ENCODE peak calls at places on chromosomes 13 and 19, in nine cellular contexts. T, S, D, W, V, H, J, M and F are unnamed samples.

GRCh38 chr13:52833261-52833660 is 15.2 kb downstream of the PCDH8 start:
- DNase-seq in T (no peak), S (no peak), D (no peak), W (no peak), V (no peak), H (no peak), J (no peak), M (no peak), F (no peak)

GRCh38 chr13:25352230-25352629 is 19.5 kb upstream of the ATP8A2 start:
- DNase-seq in T (no peak), S (no peak), D (no peak), W (no peak), V (no peak), H (no peak), J (no peak), M (no peak), F (no peak)

GRCh38 chr19:51338563-51339312 is 3.2 kb downstream of the VSIG10L start:
- DNase-seq in T (peak), S (peak), D (peak), W (peak), V (peak), H (peak), J (peak), M (no peak), F (peak)

GRCh38 chr13:98794498-98794897 is 42.0 kb upstream of the SLC15A1 start:
- DNase-seq in T (peak), S (no peak), D (no peak), W (no peak), V (no peak), H (no peak), J (no peak), M (no peak), F (no peak)

GRCh38 chr13:33931397-33931987 is 113.5 kb downstream of the RFC3 start:
- DNase-seq in T (no peak), S (no peak), D (no peak), W (no peak), V (peak), H (peak), J (no peak), M (no peak), F (peak)

GRCh38 chr19:4556574-4557185 is 2.8 kb downstream of the SEMA6B start:
- DNase-seq in T (no peak), S (no peak), D (peak), W (no peak), V (no peak), H (peak), J (peak), M (no peak), F (peak)

GRCh38 chr13:37701972-37702371 is 103.4 kb upstream of the POSTN start:
- DNase-seq in T (no peak), S (no peak), D (no peak), W (no peak), V (no peak), H (no peak), J (no peak), M (peak), F (peak)

GRCh38 chr19:16516923-16517610 is 20.9 kb downstream of the C19orf44 start:
- DNase-seq in T (no peak), S (no peak), D (no peak), W (no peak), V (no peak), H (no peak), J (no peak), M (no peak), F (no peak)

GRCh38 chr19:10290876-10291553 is 1.3 kb downstream of the ICAM5 start:
- DNase-seq in T (peak), S (no peak), D (peak), W (peak), V (no peak), H (peak), J (peak), M (no peak), F (peak)

GRCh38 chr19:3696660-3696995 is 3.6 kb downstream of the PIP5K1C start:
- DNase-seq in T (no peak), S (no peak), D (no peak), W (no peak), V (no peak), H (no peak), J (no peak), M (no peak), F (no peak)

GRCh38 chr19:31144471-31144870 is 204.8 kb downstream of the TSHZ3 start:
- DNase-seq in T (no peak), S (no peak), D (no peak), W (no peak), V (no peak), H (no peak), J (no peak), M (no peak), F (no peak)

GRCh38 chr19:18453269-18454024 is 15.5 kb upstream of the ISYNA1 start:
- DNase-seq in T (no peak), S (no peak), D (no peak), W (no peak), V (no peak), H (no peak), J (no peak), M (no peak), F (peak)

GRCh38 chr13:73981595-73981994 is 152.6 kb downstream of the KLF12 start:
- DNase-seq in T (no peak), S (no peak), D (no peak), W (no peak), V (no peak), H (no peak), J (no peak), M (no peak), F (peak)

GRCh38 chr19:16244091-16244490 is 46.4 kb downstream of the AP1M1 start:
- DNase-seq in T (no peak), S (no peak), D (no peak), W (no peak), V (no peak), H (no peak), J (no peak), M (peak), F (peak)

GRCh38 chr19:29843180-29844051 is 31.6 kb downstream of the CCNE1 start:
- DNase-seq in T (no peak), S (peak), D (peak), W (peak), V (peak), H (peak), J (peak), M (no peak), F (peak)

GRCh38 chr19:47331490-47331889 is 485 bp upstream of the C5AR2 start:
- DNase-seq in T (no peak), S (no peak), D (no peak), W (no peak), V (no peak), H (no peak), J (no peak), M (no peak), F (no peak)

GRCh38 chr19:15563325-15563794 is 51.7 kb upstream of the CYP4F8 start:
- DNase-seq in T (no peak), S (no peak), D (no peak), W (peak), V (no peak), H (peak), J (peak), M (no peak), F (no peak)

GRCh38 chr13:49052801-49053200 is 77.1 kb downstream of the FNDC3A start:
- DNase-seq in T (no peak), S (no peak), D (no peak), W (no peak), V (no peak), H (no peak), J (no peak), M (no peak), F (peak)

GRCh38 chr19:51089786-51090185 is 7.1 kb upstream of the KLK14 start:
- DNase-seq in T (no peak), S (no peak), D (no peak), W (no peak), V (no peak), H (no peak), J (no peak), M (no peak), F (no peak)

GRCh38 chr19:42498387-42498786 is 29.9 kb downstream of the CEACAM1 start:
- DNase-seq in T (no peak), S (no peak), D (no peak), W (no peak), V (no peak), H (no peak), J (no peak), M (no peak), F (no peak)

GRCh38 chr19:38683393-38684077 is 36.1 kb downstream of the ACTN4 start:
- DNase-seq in T (peak), S (peak), D (peak), W (peak), V (peak), H (peak), J (peak), M (no peak), F (peak)

GRCh38 chr19:48999481-49000325 is 6.0 kb downstream of the RUVBL2 start:
- DNase-seq in T (no peak), S (peak), D (peak), W (peak), V (no peak), H (peak), J (peak), M (no peak), F (peak)

GRCh38 chr13:90105276-90105675 is 1242.2 kb upstream of the MIR17HG start:
- DNase-seq in T (no peak), S (no peak), D (no peak), W (no peak), V (no peak), H (no peak), J (no peak), M (no peak), F (peak)

GRCh38 chr19:8986296-8986695 is 23.9 kb downstream of the MUC16 start:
- DNase-seq in T (no peak), S (no peak), D (no peak), W (no peak), V (no peak), H (no peak), J (no peak), M (no peak), F (no peak)

GRCh38 chr13:77544365-77544764 is 8.9 kb downstream of the SCEL start:
- DNase-seq in T (no peak), S (peak), D (no peak), W (peak), V (peak), H (no peak), J (peak), M (no peak), F (no peak)

GRCh38 chr13:101325423-101325822 is 90.9 kb downstream of the NALCN start:
- DNase-seq in T (no peak), S (no peak), D (no peak), W (no peak), V (no peak), H (no peak), J (no peak), M (no peak), F (no peak)

GRCh38 chr19:588093-588742 is 1.5 kb upstream of the HCN2 start:
- DNase-seq in T (peak), S (peak), D (peak), W (peak), V (peak), H (peak), J (peak), M (no peak), F (peak)

GRCh38 chr19:3006075-3006767 is 22.9 kb downstream of the TLE2 start:
- DNase-seq in T (no peak), S (no peak), D (peak), W (no peak), V (no peak), H (no peak), J (peak), M (no peak), F (no peak)

GRCh38 chr13:32448224-32448623 is 20.3 kb upstream of the N4BP2L1 start:
- DNase-seq in T (no peak), S (no peak), D (no peak), W (no peak), V (no peak), H (no peak), J (no peak), M (no peak), F (no peak)

GRCh38 chr13:32446220-32446619 is 18.3 kb upstream of the N4BP2L1 start:
- DNase-seq in T (no peak), S (no peak), D (no peak), W (no peak), V (no peak), H (no peak), J (no peak), M (no peak), F (no peak)

GRCh38 chr13:32446778-32447465 is 19.0 kb upstream of the N4BP2L1 start:
- DNase-seq in T (no peak), S (no peak), D (no peak), W (no peak), V (no peak), H (peak), J (no peak), M (no peak), F (no peak)

GRCh38 chr13:32445461-32445860 is 17.5 kb upstream of the N4BP2L1 start:
- DNase-seq in T (no peak), S (no peak), D (no peak), W (no peak), V (no peak), H (no peak), J (no peak), M (no peak), F (no peak)

DNA sequence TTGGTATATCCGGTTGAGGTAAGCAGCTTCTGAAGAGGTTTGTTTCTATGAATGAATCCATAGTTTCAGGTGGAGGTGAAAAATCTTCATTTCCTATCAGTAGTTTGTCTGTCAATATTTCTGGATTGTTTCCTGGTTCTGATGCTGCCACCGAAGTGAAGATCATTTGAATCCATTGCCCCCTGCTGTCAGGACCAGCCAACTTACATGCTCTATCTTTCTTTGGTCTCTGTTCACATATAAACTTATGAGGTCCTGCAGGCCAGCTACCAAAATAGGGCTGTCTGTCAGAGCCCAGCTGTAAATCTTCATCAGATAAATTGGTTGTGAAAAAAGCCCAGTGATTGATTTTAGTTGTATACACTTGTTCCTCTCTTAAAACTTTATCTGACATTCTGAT is 15.2 kb upstream of the N4BP2L1 start:
- DNase-seq in T (no peak), S (no peak), D (peak), W (no peak), V (no peak), H (peak), J (peak), M (no peak), F (peak)
- TF ChIP-seq CTCF in T (no peak), S (peak), D (peak), W (no peak), V (peak), H (peak), J (peak), M (peak), F (peak)

GRCh38 chr19:7861619-7862412 is 12.4 kb downstream of the PRR36 start:
- DNase-seq in T (no peak), S (no peak), D (no peak), W (peak), V (no peak), H (no peak), J (no peak), M (no peak), F (no peak)
- H3K4me3 ChIP-seq in T (no peak), S (peak), D (peak), W (peak), V (peak), H (peak), J (no peak), M (no peak), F (no peak)

GRCh38 chr19:13619203-13619632 is 112.9 kb upstream of the CACNA1A start:
- DNase-seq in T (no peak), S (no peak), D (no peak), W (no peak), V (no peak), H (no peak), J (no peak), M (peak), F (peak)

GRCh38 chr19:13622727-13623126 is 116.4 kb upstream of the CACNA1A start:
- DNase-seq in T (no peak), S (no peak), D (no peak), W (no peak), V (no peak), H (no peak), J (no peak), M (no peak), F (peak)

GRCh38 chr19:13615890-13616289 is 109.6 kb upstream of the CACNA1A start:
- DNase-seq in T (no peak), S (no peak), D (no peak), W (no peak), V (no peak), H (no peak), J (no peak), M (no peak), F (no peak)

GRCh38 chr19:13623686-13624405 is 117.6 kb upstream of the CACNA1A start:
- DNase-seq in T (no peak), S (no peak), D (no peak), W (no peak), V (no peak), H (no peak), J (no peak), M (no peak), F (no peak)

GRCh38 chr19:13621413-13621812 is 115.1 kb upstream of the CACNA1A start:
- DNase-seq in T (no peak), S (peak), D (no peak), W (no peak), V (no peak), H (no peak), J (no peak), M (peak), F (peak)
- TF ChIP-seq CTCF in T (no peak), S (no peak), D (no peak), W (no peak), V (no peak), H (no peak), J (no peak), M (peak), F (peak)

DNA sequence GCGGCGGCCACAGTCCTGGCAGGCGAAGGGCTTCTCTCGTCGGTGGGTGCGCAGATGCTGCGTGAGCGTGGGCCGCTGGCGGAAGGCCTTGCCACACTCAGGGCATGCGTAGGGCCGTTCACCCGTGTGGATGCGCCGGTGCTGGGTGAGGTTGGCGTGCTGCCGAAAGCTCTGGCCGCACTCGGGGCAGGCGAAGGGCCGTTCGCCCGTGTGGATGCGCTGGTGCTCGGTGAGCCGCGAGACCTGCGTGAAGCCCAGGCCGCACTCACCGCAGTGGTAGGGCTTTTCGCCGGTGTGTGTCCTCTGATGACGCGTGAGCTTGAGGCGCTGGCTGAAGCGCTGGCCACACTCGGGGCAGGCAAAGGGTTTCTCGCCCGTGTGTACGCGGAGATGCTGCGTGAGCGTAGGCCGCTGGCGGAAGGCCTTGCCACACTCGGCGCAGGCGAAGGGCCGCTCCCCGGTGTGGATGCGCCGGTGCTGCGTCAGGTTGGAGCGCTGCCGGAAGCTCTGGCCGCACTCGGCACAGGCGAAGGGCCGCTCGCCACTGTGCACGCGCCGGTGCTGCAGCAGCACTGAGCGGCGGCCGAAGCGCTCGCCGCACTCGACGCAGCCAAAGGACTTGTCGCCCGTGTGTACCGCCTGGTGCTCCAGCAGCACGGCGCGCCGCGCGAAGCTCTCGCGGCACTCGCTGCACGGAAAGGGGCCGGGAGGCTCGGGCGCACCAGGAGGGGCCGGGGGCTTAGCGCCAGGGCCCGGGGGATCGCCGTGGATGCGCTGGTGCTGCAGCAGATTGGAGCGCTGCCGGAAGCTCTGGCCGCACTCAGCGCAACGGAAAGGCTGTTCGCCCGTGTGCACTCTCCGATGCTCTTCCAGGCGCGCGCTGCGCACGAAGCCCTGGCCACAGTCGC is 4.0 kb upstream of the UBE2M start:
- DNase-seq in T (peak), S (peak), D (peak), W (peak), V (no peak), H (no peak), J (no peak), M (no peak), F (peak)
- H3K4me3 ChIP-seq in T (peak), S (peak), D (peak), W (peak), V (peak), H (peak), J (peak), M (peak), F (peak)

GRCh38 chr13:112711528-112712265 is 21.9 kb downstream of the ATP11A start:
- DNase-seq in T (peak), S (peak), D (no peak), W (peak), V (peak), H (no peak), J (peak), M (peak), F (peak)
- TF ChIP-seq CTCF in T (no peak), S (peak), D (no peak), W (no peak), V (peak), H (no peak), J (no peak), M (peak), F (peak)

GRCh38 chr13:110109140-110109783 is 197.7 kb downstream of the COL4A1 start:
- DNase-seq in T (no peak), S (no peak), D (no peak), W (no peak), V (no peak), H (no peak), J (no peak), M (no peak), F (no peak)
- H3K4me3 ChIP-seq in T (no peak), S (no peak), D (no peak), W (no peak), V (no peak), H (no peak), J (no peak), M (no peak), F (no peak)

GRCh38 chr13:109699628-109700071 is 86.7 kb downstream of the IRS2 start:
- DNase-seq in T (no peak), S (no peak), D (no peak), W (no peak), V (no peak), H (peak), J (no peak), M (no peak), F (no peak)
- TF ChIP-seq CTCF in T (no peak), S (no peak), D (no peak), W (no peak), V (no peak), H (no peak), J (no peak), M (no peak), F (peak)